ENCODE peak calls at places on chromosomes 12 and 14, in seven cellular contexts. One of them, this sample, is unnamed.

GRCh38 chr12:88266851-88267360 is 124.8 kb downstream of the TMTC3 start:
- DNase-seq in COR-L47: peak; percentile 55
- DNase-seq in GM04504: peak; percentile 36
- DNase-seq in adrenal gland: no peak
- DNase-seq in left ventricle myocardium inferior: no peak
- DNase-seq in NCI-H146: peak; percentile 15
- DNase-seq in T-cell: no peak
- DNase-seq in this sample: no peak

GRCh38 chr12:59596232-59597143 is 659 bp downstream of the SLC16A7 start:
- DNase-seq in COR-L47: peak; percentile 88
- DNase-seq in left ventricle myocardium inferior: peak; percentile 83
- DNase-seq in adrenal gland: peak; percentile 90
- DNase-seq in T-cell: peak; percentile 92
- DNase-seq in GM04504: peak; percentile 71
- DNase-seq in NCI-H146: peak; percentile 96
- DNase-seq in this sample: peak; percentile 90

GRCh38 chr12:128290938-128291337 is 24.0 kb downstream of the TMEM132C start:
- DNase-seq in GM04504: no peak
- DNase-seq in left ventricle myocardium inferior: no peak
- DNase-seq in NCI-H146: no peak
- DNase-seq in COR-L47: no peak
- DNase-seq in adrenal gland: no peak
- DNase-seq in T-cell: no peak
- DNase-seq in this sample: no peak

GRCh38 chr12:12770262-12770661 is 15.2 kb upstream of the APOLD1 start:
- DNase-seq in adrenal gland: no peak
- DNase-seq in left ventricle myocardium inferior: no peak
- DNase-seq in NCI-H146: no peak
- DNase-seq in GM04504: no peak
- DNase-seq in T-cell: no peak
- DNase-seq in COR-L47: no peak
- DNase-seq in this sample: no peak

GRCh38 chr14:31382221-31382620 is 38.1 kb downstream of the HEATR5A start:
- DNase-seq in COR-L47: no peak
- DNase-seq in adrenal gland: no peak
- DNase-seq in left ventricle myocardium inferior: no peak
- DNase-seq in NCI-H146: no peak
- DNase-seq in T-cell: no peak
- DNase-seq in GM04504: no peak
- DNase-seq in this sample: no peak

GRCh38 chr14:23751591-23751990 is 115.4 kb downstream of the DHRS2 start:
- DNase-seq in GM04504: no peak
- DNase-seq in NCI-H146: no peak
- DNase-seq in COR-L47: no peak
- DNase-seq in adrenal gland: no peak
- DNase-seq in left ventricle myocardium inferior: no peak
- DNase-seq in T-cell: no peak
- DNase-seq in this sample: no peak

GRCh38 chr12:16155938-16156337 is 121.5 kb downstream of the SLC15A5 start:
- DNase-seq in T-cell: no peak
- DNase-seq in COR-L47: no peak
- DNase-seq in left ventricle myocardium inferior: no peak
- DNase-seq in adrenal gland: no peak
- DNase-seq in GM04504: no peak
- DNase-seq in NCI-H146: no peak
- DNase-seq in this sample: no peak

GRCh38 chr12:127455347-127456265 is 811.4 kb upstream of the TMEM132C start:
- DNase-seq in left ventricle myocardium inferior: no peak
- DNase-seq in NCI-H146: peak; percentile 55
- DNase-seq in T-cell: no peak
- DNase-seq in adrenal gland: no peak
- DNase-seq in COR-L47: no peak
- DNase-seq in GM04504: no peak
- DNase-seq in this sample: no peak

GRCh38 chr14:76955575-76956252 is 72.8 kb downstream of the IRF2BPL start:
- DNase-seq in NCI-H146: peak; percentile 40
- DNase-seq in T-cell: peak; percentile 50
- DNase-seq in GM04504: peak; percentile 60
- DNase-seq in adrenal gland: peak; percentile 78
- DNase-seq in left ventricle myocardium inferior: no peak
- DNase-seq in COR-L47: no peak
- DNase-seq in this sample: peak; percentile 38

GRCh38 chr12:98998697-98999299 is 353.7 kb downstream of the APAF1 start:
- DNase-seq in left ventricle myocardium inferior: no peak
- DNase-seq in adrenal gland: no peak
- DNase-seq in NCI-H146: no peak
- DNase-seq in GM04504: peak; percentile 21
- DNase-seq in T-cell: no peak
- DNase-seq in COR-L47: peak; percentile 40
- DNase-seq in this sample: no peak

GRCh38 chr14:104171948-104172347 is 33.6 kb downstream of the KIF26A start:
- DNase-seq in left ventricle myocardium inferior: peak; percentile 46
- DNase-seq in GM04504: no peak
- DNase-seq in adrenal gland: no peak
- DNase-seq in NCI-H146: no peak
- DNase-seq in COR-L47: no peak
- DNase-seq in T-cell: no peak
- DNase-seq in this sample: no peak

GRCh38 chr14:66311058-66311457 is 175.1 kb upstream of the CCDC196 start:
- DNase-seq in left ventricle myocardium inferior: no peak
- DNase-seq in COR-L47: no peak
- DNase-seq in NCI-H146: no peak
- DNase-seq in adrenal gland: no peak
- DNase-seq in GM04504: no peak
- DNase-seq in T-cell: no peak
- DNase-seq in this sample: no peak

GRCh38 chr12:121796855-121797751 is 3.6 kb upstream of the RHOF start:
- DNase-seq in NCI-H146: peak; percentile 93
- DNase-seq in T-cell: no peak
- DNase-seq in adrenal gland: peak; percentile 98
- DNase-seq in GM04504: peak; percentile 86
- DNase-seq in left ventricle myocardium inferior: peak; percentile 96
- DNase-seq in COR-L47: peak; percentile 88
- DNase-seq in this sample: no peak

GRCh38 chr12:87923361-87923760 is 105.8 kb downstream of the C12orf50 start:
- DNase-seq in GM04504: no peak
- DNase-seq in adrenal gland: no peak
- DNase-seq in NCI-H146: no peak
- DNase-seq in left ventricle myocardium inferior: no peak
- DNase-seq in T-cell: no peak
- DNase-seq in COR-L47: no peak
- DNase-seq in this sample: no peak

GRCh38 chr12:116783503-116784237 is 45.6 kb downstream of the RNFT2 start:
- DNase-seq in NCI-H146: no peak
- DNase-seq in left ventricle myocardium inferior: no peak
- DNase-seq in COR-L47: no peak
- DNase-seq in T-cell: no peak
- DNase-seq in adrenal gland: no peak
- DNase-seq in GM04504: no peak
- DNase-seq in this sample: no peak

GRCh38 chr14:24098927-24099813 is 5.1 kb downstream of the PCK2 start:
- DNase-seq in GM04504: no peak
- DNase-seq in NCI-H146: no peak
- DNase-seq in left ventricle myocardium inferior: no peak
- DNase-seq in COR-L47: peak; percentile 37
- DNase-seq in adrenal gland: no peak
- DNase-seq in T-cell: no peak
- DNase-seq in this sample: no peak

This sample was measured in CD8-positive, alpha-beta memory T cell.